ENCODE peak calls at places on chromosomes 13 and 19, in nine cellular contexts. One of them, this sample, is unnamed.

GRCh38 chr19:44869728-44870470 is 21.2 kb upstream of the TOMM40 start:
- DNase-seq in tibial nerve: peak; percentile 59
- DNase-seq in IMR-90: peak; percentile 84
- DNase-seq in activated CD4-positive, alpha-beta T cell treated with anti-CD3 and anti-CD28 coated beads, Interleukin-2, amount 50 U/mL, for 4 hours: no peak
- DNase-seq in frontal cortex: no peak
- DNase-seq in ascending aorta: no peak
- DNase-seq in esophagus squamous epithelium: no peak
- DNase-seq in NCI-H524: no peak
- DNase-seq in activated T-cell treated with anti-CD3 and anti-CD28 coated beads for 1 hour: no peak
- DNase-seq in this sample: no peak

GRCh38 chr19:17779281-17779930 is 15.5 kb upstream of the B3GNT3 start:
- DNase-seq in tibial nerve: peak; percentile 52
- DNase-seq in IMR-90: peak; percentile 15
- DNase-seq in activated CD4-positive, alpha-beta T cell treated with anti-CD3 and anti-CD28 coated beads, Interleukin-2, amount 50 U/mL, for 4 hours: no peak
- DNase-seq in frontal cortex: peak; percentile 64
- DNase-seq in ascending aorta: no peak
- DNase-seq in esophagus squamous epithelium: no peak
- DNase-seq in NCI-H524: no peak
- DNase-seq in activated T-cell treated with anti-CD3 and anti-CD28 coated beads for 1 hour: no peak
- DNase-seq in this sample: no peak

GRCh38 chr13:21079761-21080730 is 18.7 kb upstream of the LATS2 start:
- DNase-seq in tibial nerve: peak; percentile 30
- DNase-seq in IMR-90: peak; percentile 93
- DNase-seq in activated CD4-positive, alpha-beta T cell treated with anti-CD3 and anti-CD28 coated beads, Interleukin-2, amount 50 U/mL, for 4 hours: no peak
- DNase-seq in frontal cortex: no peak
- DNase-seq in ascending aorta: no peak
- DNase-seq in esophagus squamous epithelium: no peak
- DNase-seq in NCI-H524: no peak
- DNase-seq in activated T-cell treated with anti-CD3 and anti-CD28 coated beads for 1 hour: no peak
- DNase-seq in this sample: no peak

GRCh38 chr19:53945441-53945840 is 17.3 kb upstream of the CACNG8 start:
- DNase-seq in tibial nerve: no peak
- DNase-seq in IMR-90: peak; percentile 11
- DNase-seq in activated CD4-positive, alpha-beta T cell treated with anti-CD3 and anti-CD28 coated beads, Interleukin-2, amount 50 U/mL, for 4 hours: no peak
- DNase-seq in frontal cortex: no peak
- DNase-seq in ascending aorta: no peak
- DNase-seq in esophagus squamous epithelium: no peak
- DNase-seq in NCI-H524: no peak
- DNase-seq in activated T-cell treated with anti-CD3 and anti-CD28 coated beads for 1 hour: no peak
- DNase-seq in this sample: no peak

GRCh38 chr13:99124695-99125334 is 75.8 kb upstream of the UBAC2 start:
- DNase-seq in tibial nerve: no peak
- DNase-seq in IMR-90: peak; percentile 45
- DNase-seq in activated CD4-positive, alpha-beta T cell treated with anti-CD3 and anti-CD28 coated beads, Interleukin-2, amount 50 U/mL, for 4 hours: no peak
- DNase-seq in frontal cortex: no peak
- DNase-seq in ascending aorta: no peak
- DNase-seq in esophagus squamous epithelium: no peak
- DNase-seq in NCI-H524: no peak
- DNase-seq in activated T-cell treated with anti-CD3 and anti-CD28 coated beads for 1 hour: no peak
- DNase-seq in this sample: no peak

GRCh38 chr19:38538793-38539528 is 78.8 kb downstream of the MAP4K1 start:
- DNase-seq in tibial nerve: no peak
- DNase-seq in IMR-90: no peak
- DNase-seq in activated CD4-positive, alpha-beta T cell treated with anti-CD3 and anti-CD28 coated beads, Interleukin-2, amount 50 U/mL, for 4 hours: peak; percentile 22
- DNase-seq in frontal cortex: no peak
- DNase-seq in ascending aorta: no peak
- DNase-seq in esophagus squamous epithelium: no peak
- DNase-seq in NCI-H524: no peak
- DNase-seq in activated T-cell treated with anti-CD3 and anti-CD28 coated beads for 1 hour: no peak
- DNase-seq in this sample: no peak

GRCh38 chr13:52955505-52955904 is 73.1 kb upstream of the OLFM4 start:
- DNase-seq in tibial nerve: no peak
- DNase-seq in IMR-90: no peak
- DNase-seq in activated CD4-positive, alpha-beta T cell treated with anti-CD3 and anti-CD28 coated beads, Interleukin-2, amount 50 U/mL, for 4 hours: no peak
- DNase-seq in frontal cortex: no peak
- DNase-seq in ascending aorta: no peak
- DNase-seq in esophagus squamous epithelium: no peak
- DNase-seq in NCI-H524: no peak
- DNase-seq in activated T-cell treated with anti-CD3 and anti-CD28 coated beads for 1 hour: no peak
- DNase-seq in this sample: no peak

GRCh38 chr19:12194827-12195500 is 32.1 kb downstream of the ZNF136 start:
- DNase-seq in tibial nerve: peak; percentile 46
- DNase-seq in IMR-90: peak; percentile 6
- DNase-seq in activated CD4-positive, alpha-beta T cell treated with anti-CD3 and anti-CD28 coated beads, Interleukin-2, amount 50 U/mL, for 4 hours: peak; percentile 69
- DNase-seq in frontal cortex: peak; percentile 85
- DNase-seq in ascending aorta: peak; percentile 21
- DNase-seq in esophagus squamous epithelium: no peak
- DNase-seq in NCI-H524: peak; percentile 67
- DNase-seq in activated T-cell treated with anti-CD3 and anti-CD28 coated beads for 1 hour: peak; percentile 66
- DNase-seq in this sample: peak; percentile 90

GRCh38 chr13:23473236-23473635 is 39.7 kb upstream of the SACS start:
- DNase-seq in tibial nerve: no peak
- DNase-seq in IMR-90: no peak
- DNase-seq in activated CD4-positive, alpha-beta T cell treated with anti-CD3 and anti-CD28 coated beads, Interleukin-2, amount 50 U/mL, for 4 hours: no peak
- DNase-seq in frontal cortex: no peak
- DNase-seq in ascending aorta: no peak
- DNase-seq in esophagus squamous epithelium: no peak
- DNase-seq in NCI-H524: no peak
- DNase-seq in activated T-cell treated with anti-CD3 and anti-CD28 coated beads for 1 hour: no peak
- DNase-seq in this sample: no peak

GRCh38 chr19:58330458-58330857 is 3.7 kb downstream of the ZSCAN22 start:
- DNase-seq in tibial nerve: no peak
- DNase-seq in IMR-90: peak; percentile 76
- DNase-seq in activated CD4-positive, alpha-beta T cell treated with anti-CD3 and anti-CD28 coated beads, Interleukin-2, amount 50 U/mL, for 4 hours: no peak
- DNase-seq in frontal cortex: no peak
- DNase-seq in ascending aorta: no peak
- DNase-seq in esophagus squamous epithelium: no peak
- DNase-seq in NCI-H524: no peak
- DNase-seq in activated T-cell treated with anti-CD3 and anti-CD28 coated beads for 1 hour: no peak
- DNase-seq in this sample: no peak

GRCh38 chr13:24141333-24141910 is 19.1 kb upstream of the SPATA13 start:
- DNase-seq in tibial nerve: no peak
- DNase-seq in IMR-90: peak; percentile 33
- DNase-seq in activated CD4-positive, alpha-beta T cell treated with anti-CD3 and anti-CD28 coated beads, Interleukin-2, amount 50 U/mL, for 4 hours: no peak
- DNase-seq in frontal cortex: no peak
- DNase-seq in ascending aorta: no peak
- DNase-seq in esophagus squamous epithelium: no peak
- DNase-seq in NCI-H524: no peak
- DNase-seq in activated T-cell treated with anti-CD3 and anti-CD28 coated beads for 1 hour: no peak
- DNase-seq in this sample: no peak

GRCh38 chr19:11721681-11722080 is 17.1 kb downstream of the ZNF823 start:
- DNase-seq in tibial nerve: no peak
- DNase-seq in IMR-90: no peak
- DNase-seq in activated CD4-positive, alpha-beta T cell treated with anti-CD3 and anti-CD28 coated beads, Interleukin-2, amount 50 U/mL, for 4 hours: no peak
- DNase-seq in frontal cortex: no peak
- DNase-seq in ascending aorta: no peak
- DNase-seq in esophagus squamous epithelium: no peak
- DNase-seq in NCI-H524: no peak
- DNase-seq in activated T-cell treated with anti-CD3 and anti-CD28 coated beads for 1 hour: no peak
- DNase-seq in this sample: no peak

GRCh38 chr13:46685006-46685730 is 111.8 kb downstream of the ESD start:
- DNase-seq in tibial nerve: no peak
- DNase-seq in IMR-90: no peak
- DNase-seq in activated CD4-positive, alpha-beta T cell treated with anti-CD3 and anti-CD28 coated beads, Interleukin-2, amount 50 U/mL, for 4 hours: no peak
- DNase-seq in frontal cortex: no peak
- DNase-seq in ascending aorta: no peak
- DNase-seq in esophagus squamous epithelium: no peak
- DNase-seq in NCI-H524: no peak
- DNase-seq in activated T-cell treated with anti-CD3 and anti-CD28 coated beads for 1 hour: no peak
- DNase-seq in this sample: no peak

GRCh38 chr13:21976159-21976558 is 305.3 kb downstream of the FGF9 start:
- DNase-seq in tibial nerve: no peak
- DNase-seq in IMR-90: no peak
- DNase-seq in activated CD4-positive, alpha-beta T cell treated with anti-CD3 and anti-CD28 coated beads, Interleukin-2, amount 50 U/mL, for 4 hours: no peak
- DNase-seq in frontal cortex: no peak
- DNase-seq in ascending aorta: no peak
- DNase-seq in esophagus squamous epithelium: no peak
- DNase-seq in NCI-H524: no peak
- DNase-seq in activated T-cell treated with anti-CD3 and anti-CD28 coated beads for 1 hour: no peak
- DNase-seq in this sample: no peak

GRCh38 chr13:21683034-21683733 is 12.3 kb downstream of the FGF9 start:
- DNase-seq in tibial nerve: no peak
- DNase-seq in IMR-90: peak; percentile 88
- DNase-seq in activated CD4-positive, alpha-beta T cell treated with anti-CD3 and anti-CD28 coated beads, Interleukin-2, amount 50 U/mL, for 4 hours: no peak
- DNase-seq in frontal cortex: no peak
- DNase-seq in ascending aorta: no peak
- DNase-seq in esophagus squamous epithelium: no peak
- DNase-seq in NCI-H524: no peak
- DNase-seq in activated T-cell treated with anti-CD3 and anti-CD28 coated beads for 1 hour: no peak
- DNase-seq in this sample: no peak

GRCh38 chr19:54477650-54478049 is 4.6 kb upstream of the CDC42EP5 start:
- DNase-seq in tibial nerve: no peak
- DNase-seq in IMR-90: no peak
- DNase-seq in activated CD4-positive, alpha-beta T cell treated with anti-CD3 and anti-CD28 coated beads, Interleukin-2, amount 50 U/mL, for 4 hours: no peak
- DNase-seq in frontal cortex: no peak
- DNase-seq in ascending aorta: no peak
- DNase-seq in esophagus squamous epithelium: no peak
- DNase-seq in NCI-H524: no peak
- DNase-seq in activated T-cell treated with anti-CD3 and anti-CD28 coated beads for 1 hour: no peak
- DNase-seq in this sample: no peak

GRCh38 chr19:1020868-1021425 is at the start of gene TMEM259:
- DNase-seq in tibial nerve: peak; percentile 96
- DNase-seq in IMR-90: peak; percentile 96
- DNase-seq in activated CD4-positive, alpha-beta T cell treated with anti-CD3 and anti-CD28 coated beads, Interleukin-2, amount 50 U/mL, for 4 hours: peak; percentile 98
- DNase-seq in frontal cortex: peak; percentile 100
- DNase-seq in ascending aorta: peak; percentile 87
- DNase-seq in esophagus squamous epithelium: peak; percentile 85
- DNase-seq in NCI-H524: peak; percentile 97
- DNase-seq in activated T-cell treated with anti-CD3 and anti-CD28 coated beads for 1 hour: peak; percentile 97
- DNase-seq in this sample: peak; percentile 96

GRCh38 chr13:111020021-111020420 is 95.1 kb upstream of the ARHGEF7 start:
- DNase-seq in tibial nerve: no peak
- DNase-seq in IMR-90: no peak
- DNase-seq in activated CD4-positive, alpha-beta T cell treated with anti-CD3 and anti-CD28 coated beads, Interleukin-2, amount 50 U/mL, for 4 hours: no peak
- DNase-seq in frontal cortex: no peak
- DNase-seq in ascending aorta: no peak
- DNase-seq in esophagus squamous epithelium: no peak
- DNase-seq in NCI-H524: no peak
- DNase-seq in activated T-cell treated with anti-CD3 and anti-CD28 coated beads for 1 hour: no peak
- DNase-seq in this sample: no peak

GRCh38 chr19:35856546-35857149 is at the start of gene KIRREL2:
- DNase-seq in tibial nerve: no peak
- DNase-seq in IMR-90: no peak
- DNase-seq in activated CD4-positive, alpha-beta T cell treated with anti-CD3 and anti-CD28 coated beads, Interleukin-2, amount 50 U/mL, for 4 hours: no peak
- DNase-seq in frontal cortex: no peak
- DNase-seq in ascending aorta: no peak
- DNase-seq in esophagus squamous epithelium: no peak
- DNase-seq in NCI-H524: peak; percentile 52
- DNase-seq in activated T-cell treated with anti-CD3 and anti-CD28 coated beads for 1 hour: no peak
- DNase-seq in this sample: no peak

GRCh38 chr13:58994077-58994476 is 1169.7 kb downstream of the DIAPH3 start:
- DNase-seq in tibial nerve: no peak
- DNase-seq in IMR-90: no peak
- DNase-seq in activated CD4-positive, alpha-beta T cell treated with anti-CD3 and anti-CD28 coated beads, Interleukin-2, amount 50 U/mL, for 4 hours: no peak
- DNase-seq in frontal cortex: no peak
- DNase-seq in ascending aorta: no peak
- DNase-seq in esophagus squamous epithelium: no peak
- DNase-seq in NCI-H524: no peak
- DNase-seq in activated T-cell treated with anti-CD3 and anti-CD28 coated beads for 1 hour: no peak
- DNase-seq in this sample: no peak

GRCh38 chr13:38849316-38849715 is 141.3 kb downstream of the STOML3 start:
- DNase-seq in tibial nerve: no peak
- DNase-seq in IMR-90: no peak
- DNase-seq in activated CD4-positive, alpha-beta T cell treated with anti-CD3 and anti-CD28 coated beads, Interleukin-2, amount 50 U/mL, for 4 hours: no peak
- DNase-seq in frontal cortex: no peak
- DNase-seq in ascending aorta: no peak
- DNase-seq in esophagus squamous epithelium: no peak
- DNase-seq in NCI-H524: no peak
- DNase-seq in activated T-cell treated with anti-CD3 and anti-CD28 coated beads for 1 hour: no peak
- DNase-seq in this sample: no peak

GRCh38 chr13:52161193-52161646 is 1.8 kb upstream of the NEK3 start:
- DNase-seq in tibial nerve: no peak
- DNase-seq in IMR-90: no peak
- DNase-seq in activated CD4-positive, alpha-beta T cell treated with anti-CD3 and anti-CD28 coated beads, Interleukin-2, amount 50 U/mL, for 4 hours: no peak
- DNase-seq in frontal cortex: no peak
- DNase-seq in ascending aorta: no peak
- DNase-seq in esophagus squamous epithelium: no peak
- DNase-seq in NCI-H524: no peak
- DNase-seq in activated T-cell treated with anti-CD3 and anti-CD28 coated beads for 1 hour: no peak
- DNase-seq in this sample: no peak

GRCh38 chr19:50414850-50415660 is 3.7 kb upstream of the SPIB start:
- DNase-seq in tibial nerve: peak; percentile 63
- DNase-seq in IMR-90: peak; percentile 54
- DNase-seq in activated CD4-positive, alpha-beta T cell treated with anti-CD3 and anti-CD28 coated beads, Interleukin-2, amount 50 U/mL, for 4 hours: peak; percentile 71
- DNase-seq in frontal cortex: peak; percentile 91
- DNase-seq in ascending aorta: no peak
- DNase-seq in esophagus squamous epithelium: no peak
- DNase-seq in NCI-H524: no peak
- DNase-seq in activated T-cell treated with anti-CD3 and anti-CD28 coated beads for 1 hour: peak; percentile 68
- DNase-seq in this sample: peak; percentile 48

GRCh38 chr19:5053661-5054060 is 84.7 kb downstream of the KDM4B start:
- DNase-seq in tibial nerve: no peak
- DNase-seq in IMR-90: no peak
- DNase-seq in activated CD4-positive, alpha-beta T cell treated with anti-CD3 and anti-CD28 coated beads, Interleukin-2, amount 50 U/mL, for 4 hours: no peak
- DNase-seq in frontal cortex: no peak
- DNase-seq in ascending aorta: no peak
- DNase-seq in esophagus squamous epithelium: no peak
- DNase-seq in NCI-H524: no peak
- DNase-seq in activated T-cell treated with anti-CD3 and anti-CD28 coated beads for 1 hour: no peak
- DNase-seq in this sample: no peak

GRCh38 chr13:33125821-33126570 is 109.8 kb downstream of the KL start:
- DNase-seq in tibial nerve: peak; percentile 77
- DNase-seq in IMR-90: peak; percentile 97
- DNase-seq in activated CD4-positive, alpha-beta T cell treated with anti-CD3 and anti-CD28 coated beads, Interleukin-2, amount 50 U/mL, for 4 hours: no peak
- DNase-seq in frontal cortex: peak; percentile 43
- DNase-seq in ascending aorta: no peak
- DNase-seq in esophagus squamous epithelium: no peak
- DNase-seq in NCI-H524: no peak
- DNase-seq in activated T-cell treated with anti-CD3 and anti-CD28 coated beads for 1 hour: no peak
- DNase-seq in this sample: peak; percentile 40

GRCh38 chr13:109787135-109787954 is 962 bp upstream of the IRS2 start:
- DNase-seq in tibial nerve: no peak
- DNase-seq in IMR-90: peak; percentile 33
- DNase-seq in activated CD4-positive, alpha-beta T cell treated with anti-CD3 and anti-CD28 coated beads, Interleukin-2, amount 50 U/mL, for 4 hours: no peak
- DNase-seq in frontal cortex: peak; percentile 41
- DNase-seq in ascending aorta: no peak
- DNase-seq in esophagus squamous epithelium: no peak
- DNase-seq in NCI-H524: peak; percentile 21
- DNase-seq in activated T-cell treated with anti-CD3 and anti-CD28 coated beads for 1 hour: no peak
- DNase-seq in this sample: no peak

GRCh38 chr19:28482221-28482620 is 730.7 kb downstream of the UQCRFS1 start:
- DNase-seq in tibial nerve: no peak
- DNase-seq in IMR-90: no peak
- DNase-seq in activated CD4-positive, alpha-beta T cell treated with anti-CD3 and anti-CD28 coated beads, Interleukin-2, amount 50 U/mL, for 4 hours: no peak
- DNase-seq in frontal cortex: no peak
- DNase-seq in ascending aorta: no peak
- DNase-seq in esophagus squamous epithelium: no peak
- DNase-seq in NCI-H524: no peak
- DNase-seq in activated T-cell treated with anti-CD3 and anti-CD28 coated beads for 1 hour: no peak
- DNase-seq in this sample: no peak

GRCh38 chr19:11694533-11695439 is 44.0 kb downstream of the ZNF823 start:
- DNase-seq in tibial nerve: peak; percentile 99
- DNase-seq in IMR-90: peak; percentile 86
- DNase-seq in activated CD4-positive, alpha-beta T cell treated with anti-CD3 and anti-CD28 coated beads, Interleukin-2, amount 50 U/mL, for 4 hours: peak; percentile 77
- DNase-seq in frontal cortex: peak; percentile 92
- DNase-seq in ascending aorta: peak; percentile 89
- DNase-seq in esophagus squamous epithelium: peak; percentile 46
- DNase-seq in NCI-H524: peak; percentile 65
- DNase-seq in activated T-cell treated with anti-CD3 and anti-CD28 coated beads for 1 hour: peak; percentile 69
- DNase-seq in this sample: peak; percentile 97

GRCh38 chr13:36030670-36031331 is 100.4 kb downstream of the DCLK1 start:
- DNase-seq in tibial nerve: no peak
- DNase-seq in IMR-90: peak; percentile 18
- DNase-seq in activated CD4-positive, alpha-beta T cell treated with anti-CD3 and anti-CD28 coated beads, Interleukin-2, amount 50 U/mL, for 4 hours: no peak
- DNase-seq in frontal cortex: peak; percentile 8
- DNase-seq in ascending aorta: no peak
- DNase-seq in esophagus squamous epithelium: no peak
- DNase-seq in NCI-H524: no peak
- DNase-seq in activated T-cell treated with anti-CD3 and anti-CD28 coated beads for 1 hour: no peak
- DNase-seq in this sample: no peak

GRCh38 chr13:99031725-99032298 is 53.9 kb upstream of the DOCK9 start:
- DNase-seq in tibial nerve: no peak
- DNase-seq in IMR-90: no peak
- DNase-seq in activated CD4-positive, alpha-beta T cell treated with anti-CD3 and anti-CD28 coated beads, Interleukin-2, amount 50 U/mL, for 4 hours: no peak
- DNase-seq in frontal cortex: no peak
- DNase-seq in ascending aorta: no peak
- DNase-seq in esophagus squamous epithelium: no peak
- DNase-seq in NCI-H524: no peak
- DNase-seq in activated T-cell treated with anti-CD3 and anti-CD28 coated beads for 1 hour: no peak
- DNase-seq in this sample: no peak

GRCh38 chr19:21143846-21144245 is 2.0 kb downstream of the ZNF431 start:
- DNase-seq in tibial nerve: no peak
- DNase-seq in IMR-90: no peak
- DNase-seq in activated CD4-positive, alpha-beta T cell treated with anti-CD3 and anti-CD28 coated beads, Interleukin-2, amount 50 U/mL, for 4 hours: no peak
- DNase-seq in frontal cortex: no peak
- DNase-seq in ascending aorta: no peak
- DNase-seq in esophagus squamous epithelium: no peak
- DNase-seq in NCI-H524: no peak
- DNase-seq in activated T-cell treated with anti-CD3 and anti-CD28 coated beads for 1 hour: no peak
- DNase-seq in this sample: no peak